ENCODE peak calls at places on chromosomes 5 and 9, in four cellular contexts. One of them, this sample, is unnamed. For H3K9me3, the result is how much of the 10 kb centered on the place peaks cover.

GRCh38 chr5:96080557-96080956 is 118.9 kb upstream of the ELL2 start:
- DNase-seq in gastrocnemius medialis: peak
- DNase-seq in RWPE2: no peak
- DNase-seq in IMR-90: peak
- DNase-seq in this sample: no peak

GRCh38 chr9:121281614-121282291 is 13.8 kb downstream of the GSN start:
- DNase-seq in RWPE2: peak
- DNase-seq in gastrocnemius medialis: peak
- DNase-seq in IMR-90: peak
- DNase-seq in this sample: no peak

GRCh38 chr5:42021923-42022322 is 96.8 kb downstream of the FBXO4 start:
- DNase-seq in gastrocnemius medialis: no peak
- DNase-seq in RWPE2: no peak
- DNase-seq in IMR-90: no peak
- DNase-seq in this sample: no peak

GRCh38 chr5:174376056-174376455 is 330.6 kb downstream of the NSG2 start:
- DNase-seq in RWPE2: no peak
- DNase-seq in IMR-90: no peak
- DNase-seq in gastrocnemius medialis: no peak
- DNase-seq in this sample: no peak

GRCh38 chr5:143316844-143317631 is 86.4 kb downstream of the NR3C1 start:
- DNase-seq in RWPE2: no peak
- DNase-seq in gastrocnemius medialis: no peak
- DNase-seq in IMR-90: no peak
- DNase-seq in this sample: no peak

GRCh38 chr9:21812945-21813568 is 10.6 kb downstream of the MTAP start:
- DNase-seq in IMR-90: peak
- DNase-seq in gastrocnemius medialis: peak
- DNase-seq in RWPE2: no peak
- DNase-seq in this sample: peak

GRCh38 chr5:137750436-137750835 is 3.7 kb downstream of the HNRNPA0 start:
- DNase-seq in IMR-90: no peak
- DNase-seq in gastrocnemius medialis: no peak
- DNase-seq in RWPE2: no peak
- DNase-seq in this sample: no peak

GRCh38 chr5:158740358-158740757 is 359.4 kb downstream of the EBF1 start:
- DNase-seq in IMR-90: no peak
- DNase-seq in RWPE2: no peak
- DNase-seq in gastrocnemius medialis: no peak
- DNase-seq in this sample: no peak

GRCh38 chr5:104785097-104785496 is 1222.5 kb upstream of the NUDT12 start:
- DNase-seq in gastrocnemius medialis: no peak
- DNase-seq in IMR-90: no peak
- DNase-seq in RWPE2: no peak
- DNase-seq in this sample: no peak

GRCh38 chr9:89776795-89777194 is 172.0 kb downstream of the GADD45G start:
- DNase-seq in RWPE2: no peak
- DNase-seq in IMR-90: no peak
- DNase-seq in gastrocnemius medialis: no peak
- DNase-seq in this sample: no peak

GRCh38 chr5:166768536-166768935 is 1522.9 kb upstream of the WWC1 start:
- DNase-seq in IMR-90: no peak
- DNase-seq in gastrocnemius medialis: no peak
- DNase-seq in RWPE2: no peak
- DNase-seq in this sample: no peak
- H3K9me3 ChIP-seq in IMR-90: under half
- H3K9me3 ChIP-seq in gastrocnemius medialis: under half
- H3K9me3 ChIP-seq in RWPE2: under half
- H3K9me3 ChIP-seq in this sample: under half

DNA sequence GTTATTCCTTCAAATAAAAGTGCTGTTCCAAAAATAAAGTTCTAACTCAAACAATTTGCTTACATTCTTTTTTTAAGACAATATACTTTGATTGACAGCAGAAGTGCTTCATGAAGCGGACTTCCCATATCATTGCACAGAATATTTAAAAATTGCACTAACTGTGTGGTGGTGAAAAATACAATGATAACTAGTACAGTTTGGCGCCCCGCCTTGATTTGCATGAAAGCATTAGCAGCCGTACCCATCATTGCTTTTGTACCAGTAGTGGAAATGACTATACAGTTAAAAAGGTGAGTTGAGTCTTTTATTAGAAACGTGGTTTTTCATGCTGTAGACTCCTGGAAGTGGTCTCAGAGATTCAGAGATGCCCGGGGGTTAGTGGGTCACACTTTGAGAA is 69.5 kb upstream of the MAP3K1 start:
- DNase-seq in RWPE2: no peak
- DNase-seq in IMR-90: no peak
- DNase-seq in gastrocnemius medialis: no peak
- DNase-seq in this sample: no peak
- H3K9me3 ChIP-seq in RWPE2: under half
- H3K9me3 ChIP-seq in IMR-90: under half
- H3K9me3 ChIP-seq in gastrocnemius medialis: under half
- H3K9me3 ChIP-seq in this sample: under half

DNA sequence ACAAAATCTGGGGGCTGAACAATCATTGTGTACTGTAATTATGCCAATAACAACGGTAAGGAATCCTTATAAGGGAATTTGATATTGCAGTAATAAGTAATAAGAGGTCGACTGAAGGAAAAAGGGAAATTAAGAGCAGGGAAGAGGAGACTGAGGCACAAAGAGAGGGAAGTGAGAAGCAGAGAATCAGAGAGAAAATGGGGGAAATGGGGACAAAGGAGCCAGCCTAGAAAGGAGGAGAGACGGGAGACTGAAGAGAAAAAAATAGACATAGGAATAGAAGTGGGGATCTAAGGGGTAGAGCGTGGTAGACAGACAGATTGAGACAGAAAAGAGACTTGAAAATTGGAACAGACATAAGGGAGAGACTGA is 518 bp upstream of the ZNF300 start:
- DNase-seq in gastrocnemius medialis: no peak
- DNase-seq in IMR-90: no peak
- DNase-seq in RWPE2: no peak
- DNase-seq in this sample: no peak
- H3K9me3 ChIP-seq in gastrocnemius medialis: under half
- H3K9me3 ChIP-seq in IMR-90: under half
- H3K9me3 ChIP-seq in RWPE2: under half
- H3K9me3 ChIP-seq in this sample: under half

DNA sequence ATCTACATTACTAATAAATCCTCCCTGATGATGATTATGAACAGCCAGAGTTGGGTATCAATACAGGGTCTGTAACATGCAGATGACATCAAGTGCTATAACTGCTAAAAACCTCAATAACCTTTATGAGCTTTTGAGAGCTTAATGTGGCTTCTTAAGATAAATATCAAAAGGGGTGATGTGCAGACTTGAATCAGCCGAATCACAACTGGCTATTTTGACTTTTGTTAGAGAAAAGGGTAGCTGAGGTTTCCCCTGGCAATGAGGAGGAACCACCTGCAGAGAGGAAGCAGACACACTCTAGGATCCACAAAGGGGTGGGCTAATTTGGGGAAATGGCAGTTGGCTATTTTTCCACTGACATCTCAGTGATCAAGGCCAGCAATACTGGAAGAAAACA is 30.2 kb downstream of the CAPSL start:
- DNase-seq in RWPE2: no peak
- DNase-seq in gastrocnemius medialis: no peak
- DNase-seq in IMR-90: no peak
- DNase-seq in this sample: no peak
- H3K9me3 ChIP-seq in RWPE2: under half
- H3K9me3 ChIP-seq in gastrocnemius medialis: under half
- H3K9me3 ChIP-seq in IMR-90: under half
- H3K9me3 ChIP-seq in this sample: under half

GRCh38 chr5:179033004-179033580 is 9.5 kb downstream of the ZNF879 start:
- DNase-seq in RWPE2: no peak
- DNase-seq in gastrocnemius medialis: no peak
- DNase-seq in IMR-90: no peak
- DNase-seq in this sample: no peak
- H3K9me3 ChIP-seq in RWPE2: under half
- H3K9me3 ChIP-seq in gastrocnemius medialis: under half
- H3K9me3 ChIP-seq in IMR-90: half or more
- H3K9me3 ChIP-seq in this sample: half or more

DNA sequence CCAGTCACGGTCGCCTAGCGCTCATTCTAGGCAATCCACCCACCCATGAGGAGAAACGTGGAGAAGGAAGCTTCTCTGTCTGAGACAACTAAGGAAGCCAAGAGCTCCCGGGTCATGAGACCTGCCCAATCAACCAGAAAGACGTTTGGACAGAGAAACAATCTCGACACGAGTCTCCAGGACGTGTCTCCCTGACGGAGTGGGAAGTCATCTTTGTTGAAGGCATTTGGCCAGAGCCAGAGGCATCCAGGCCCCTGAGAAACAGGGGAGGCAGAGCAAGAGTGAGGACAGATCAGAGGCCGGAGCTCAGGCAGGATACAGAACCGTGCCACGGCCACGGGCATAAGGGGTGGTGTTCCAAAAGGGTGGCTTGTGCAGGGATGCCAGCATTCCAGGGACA is 479.0 kb downstream of the SPATA31A7 start:
- DNase-seq in RWPE2: no peak
- DNase-seq in IMR-90: no peak
- DNase-seq in gastrocnemius medialis: no peak
- DNase-seq in this sample: no peak
- H3K9me3 ChIP-seq in RWPE2: under half
- H3K9me3 ChIP-seq in IMR-90: under half
- H3K9me3 ChIP-seq in gastrocnemius medialis: under half
- H3K9me3 ChIP-seq in this sample: under half